ENCODE peak calls at places on chromosome 5, in four cellular contexts. L, T, J and W are unnamed samples.

GRCh38 chr5:71937906-71938698 is 169.2 kb upstream of the MAP1B start:
- DNase-seq in L (no peak), T (no peak), J (no peak), W (peak)

GRCh38 chr5:14199902-14200301 is 56.8 kb downstream of the TRIO start:
- DNase-seq in L (no peak), T (no peak), J (no peak), W (no peak)

GRCh38 chr5:27313549-27313948 is 275.2 kb upstream of the CDH9 start:
- DNase-seq in L (no peak), T (no peak), J (no peak), W (no peak)

GRCh38 chr5:6311568-6312501 is 66.5 kb downstream of the MED10 start:
- DNase-seq in L (no peak), T (no peak), J (no peak), W (no peak)

GRCh38 chr5:82347213-82347947 is 69.2 kb upstream of the RPS23 start:
- DNase-seq in L (peak), T (no peak), J (no peak), W (no peak)

GRCh38 chr5:66891184-66891925 is 295.2 kb downstream of the MAST4 start:
- DNase-seq in L (no peak), T (no peak), J (peak), W (no peak)

GRCh38 chr5:40585537-40586267 is 94.0 kb upstream of the PTGER4 start:
- DNase-seq in L (no peak), T (no peak), J (no peak), W (no peak)

GRCh38 chr5:133323464-133323863 is 271.7 kb downstream of the HSPA4 start:
- DNase-seq in L (no peak), T (no peak), J (no peak), W (no peak)

GRCh38 chr5:57128325-57128724 is 45.5 kb upstream of the GPBP1 start:
- DNase-seq in L (no peak), T (no peak), J (peak), W (no peak)

GRCh38 chr5:39689919-39690318 is 265.1 kb upstream of the DAB2 start:
- DNase-seq in L (no peak), T (no peak), J (peak), W (no peak)

GRCh38 chr5:133993563-133993962 is 11.2 kb downstream of the VDAC1 start:
- DNase-seq in L (no peak), T (no peak), J (peak), W (no peak)

GRCh38 chr5:138663009-138663408 is 87.8 kb upstream of the HSPA9 start:
- DNase-seq in L (no peak), T (no peak), J (no peak), W (no peak)

GRCh38 chr5:9282211-9282610 is 263.7 kb downstream of the SEMA5A start:
- DNase-seq in L (no peak), T (no peak), J (no peak), W (no peak)

GRCh38 chr5:134465856-134466240 is 54.2 kb upstream of the CDKN2AIPNL start:
- DNase-seq in L (peak), T (peak), J (peak), W (peak)

GRCh38 chr5:998975-999501 is 9.6 kb upstream of the NKD2 start:
- DNase-seq in L (peak), T (no peak), J (no peak), W (peak)

GRCh38 chr5:173328896-173329369 is 719 bp upstream of the STC2 start:
- DNase-seq in L (no peak), T (no peak), J (peak), W (peak)

GRCh38 chr5:140632366-140633080 is 452 bp downstream of the CD14 start:
- DNase-seq in L (peak), T (no peak), J (no peak), W (peak)

GRCh38 chr5:41695920-41696582 is 174.2 kb downstream of the OXCT1 start:
- DNase-seq in L (no peak), T (no peak), J (peak), W (no peak)

GRCh38 chr5:15690611-15691010 is 190.6 kb downstream of the FBXL7 start:
- DNase-seq in L (no peak), T (no peak), J (no peak), W (no peak)

GRCh38 chr5:39459091-39459490 is 34.3 kb upstream of the DAB2 start:
- DNase-seq in L (no peak), T (no peak), J (no peak), W (no peak)

GRCh38 chr5:178644826-178645545 is 18.1 kb upstream of the CLK4 start:
- DNase-seq in L (no peak), T (no peak), J (peak), W (no peak)

GRCh38 chr5:154260224-154260859 is 69.8 kb downstream of the GALNT10 start:
- DNase-seq in L (no peak), T (no peak), J (no peak), W (no peak)

GRCh38 chr5:176768174-176768970 is 42.0 kb upstream of the UNC5A start:
- DNase-seq in L (no peak), T (no peak), J (no peak), W (peak)

GRCh38 chr5:116573617-116574431 is 799 bp downstream of the SEMA6A start:
- DNase-seq in L (no peak), T (no peak), J (no peak), W (peak)

GRCh38 chr5:53027913-53028312 is 38.8 kb downstream of the ITGA2 start:
- DNase-seq in L (peak), T (no peak), J (peak), W (no peak)

GRCh38 chr5:112634796-112635195 is 102.9 kb upstream of the APC start:
- DNase-seq in L (no peak), T (no peak), J (no peak), W (no peak)

GRCh38 chr5:173247504-173247903 is 12.5 kb upstream of the NKX2-5 start:
- DNase-seq in L (no peak), T (no peak), J (no peak), W (peak)

GRCh38 chr5:141100243-141100805 is at the start of gene PCDHB3:
- DNase-seq in L (peak), T (peak), J (no peak), W (peak)

GRCh38 chr5:154945695-154946301 is 4.9 kb downstream of the MRPL22 start:
- DNase-seq in L (no peak), T (no peak), J (peak), W (peak)

GRCh38 chr5:145939532-145940065 is 3.2 kb downstream of the SH3RF2 start:
- DNase-seq in L (no peak), T (no peak), J (no peak), W (no peak)

GRCh38 chr5:155529366-155529765 is 515.8 kb downstream of the KIF4B start:
- DNase-seq in L (no peak), T (no peak), J (no peak), W (no peak)

GRCh38 chr5:83227611-83228010 is 150.3 kb downstream of the XRCC4 start:
- DNase-seq in L (no peak), T (no peak), J (no peak), W (no peak)

DNA sequence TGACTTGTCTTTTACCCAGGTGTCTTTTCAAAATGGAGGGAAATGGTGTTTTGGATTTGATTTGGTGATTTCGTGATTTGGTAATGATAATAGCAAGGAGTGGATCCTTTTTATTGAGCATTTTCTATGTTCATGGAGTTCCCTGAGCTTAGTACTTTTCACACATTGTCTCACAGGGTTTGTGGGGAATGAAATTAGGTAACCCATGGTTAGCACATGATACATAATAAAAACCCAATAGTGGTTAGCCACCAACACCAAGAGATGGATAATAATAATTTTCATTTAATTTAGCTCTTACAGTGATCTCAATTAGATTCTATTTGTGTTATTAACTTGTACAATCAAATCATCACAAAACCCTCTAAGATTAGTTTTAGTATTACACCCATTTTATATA is 65.4 kb downstream of the ARHGAP26 start:
- DNase-seq in L (no peak), T (no peak), J (no peak), W (no peak)
- H3K4me3 ChIP-seq in L (no peak), T (no peak), J (no peak), W (no peak)

GRCh38 chr5:150647275-150648251 is 7.1 kb downstream of the SYNPO start:
- DNase-seq in L (peak), T (no peak), J (no peak), W (no peak)
- H3K4me3 ChIP-seq in L (no peak), T (no peak), J (no peak), W (no peak)

GRCh38 chr5:61321650-61322049 is 10.4 kb upstream of the ZSWIM6 start:
- DNase-seq in L (no peak), T (no peak), J (no peak), W (no peak)

GRCh38 chr5:61319388-61320146 is 12.5 kb upstream of the ZSWIM6 start:
- DNase-seq in L (no peak), T (peak), J (no peak), W (peak)

GRCh38 chr5:61318374-61318773 is 13.7 kb upstream of the ZSWIM6 start:
- DNase-seq in L (no peak), T (no peak), J (no peak), W (no peak)

GRCh38 chr5:61320860-61321259 is 11.2 kb upstream of the ZSWIM6 start:
- DNase-seq in L (no peak), T (no peak), J (no peak), W (no peak)

GRCh38 chr5:61322738-61323429 is 9.2 kb upstream of the ZSWIM6 start:
- DNase-seq in L (no peak), T (no peak), J (peak), W (no peak)
- H3K4me3 ChIP-seq in L (no peak), T (no peak), J (peak), W (no peak)

GRCh38 chr5:102654559-102655354 is 100.3 kb upstream of the PAM start:
- DNase-seq in L (no peak), T (no peak), J (no peak), W (no peak)
- H3K4me3 ChIP-seq in L (no peak), T (no peak), J (no peak), W (no peak)

GRCh38 chr5:42858709-42859108 is 47.0 kb upstream of the SELENOP start:
- DNase-seq in L (no peak), T (no peak), J (no peak), W (peak)
- H3K4me3 ChIP-seq in L (no peak), T (no peak), J (no peak), W (no peak)